ENCODE peak calls at places on chromosomes 7 and 10, in ten cellular contexts. One of them, this sample, is unnamed.

GRCh38 chr7:91550931-91551330 is 286.7 kb downstream of the FZD1 start:
- DNase-seq in GM12864: no peak
- DNase-seq in uterus: no peak
- DNase-seq in IMR-90: no peak
- DNase-seq in GM13977: no peak
- DNase-seq in suprapubic skin: no peak
- DNase-seq in A549: no peak
- DNase-seq in GM10248: no peak
- DNase-seq in psoas muscle: no peak
- DNase-seq in nephron progenitor cell: no peak
- DNase-seq in this sample: no peak

GRCh38 chr10:59177031-59177861 is 803 bp downstream of the PHYHIPL start:
- DNase-seq in GM10248: peak
- DNase-seq in uterus: peak
- DNase-seq in nephron progenitor cell: peak
- DNase-seq in IMR-90: peak
- DNase-seq in A549: peak
- DNase-seq in psoas muscle: peak
- DNase-seq in suprapubic skin: no peak
- DNase-seq in GM13977: peak
- DNase-seq in GM12864: no peak
- DNase-seq in this sample: peak

GRCh38 chr10:110820321-110820814 is 51.4 kb upstream of the PDCD4 start:
- DNase-seq in psoas muscle: peak
- DNase-seq in uterus: peak
- DNase-seq in GM10248: no peak
- DNase-seq in GM12864: no peak
- DNase-seq in A549: no peak
- DNase-seq in nephron progenitor cell: no peak
- DNase-seq in IMR-90: no peak
- DNase-seq in suprapubic skin: no peak
- DNase-seq in GM13977: no peak
- DNase-seq in this sample: no peak

GRCh38 chr10:43252166-43252784 is 14.6 kb downstream of the RASGEF1A start:
- DNase-seq in suprapubic skin: peak
- DNase-seq in nephron progenitor cell: peak
- DNase-seq in GM10248: no peak
- DNase-seq in uterus: no peak
- DNase-seq in psoas muscle: peak
- DNase-seq in A549: no peak
- DNase-seq in GM12864: no peak
- DNase-seq in IMR-90: no peak
- DNase-seq in GM13977: no peak
- DNase-seq in this sample: no peak

GRCh38 chr10:75398238-75398629 is 3.3 kb downstream of the ZNF503 start:
- DNase-seq in IMR-90: no peak
- DNase-seq in GM12864: no peak
- DNase-seq in nephron progenitor cell: no peak
- DNase-seq in GM10248: no peak
- DNase-seq in psoas muscle: no peak
- DNase-seq in A549: no peak
- DNase-seq in GM13977: no peak
- DNase-seq in suprapubic skin: no peak
- DNase-seq in uterus: no peak
- DNase-seq in this sample: no peak

GRCh38 chr7:91656486-91657237 is 223.8 kb downstream of the MTERF1 start:
- DNase-seq in GM12864: no peak
- DNase-seq in IMR-90: no peak
- DNase-seq in GM10248: no peak
- DNase-seq in suprapubic skin: peak
- DNase-seq in A549: no peak
- DNase-seq in nephron progenitor cell: no peak
- DNase-seq in uterus: no peak
- DNase-seq in GM13977: no peak
- DNase-seq in psoas muscle: no peak
- DNase-seq in this sample: no peak

GRCh38 chr10:17660921-17661320 is 17.0 kb downstream of the STAM start:
- DNase-seq in IMR-90: no peak
- DNase-seq in suprapubic skin: no peak
- DNase-seq in GM10248: no peak
- DNase-seq in uterus: no peak
- DNase-seq in GM12864: no peak
- DNase-seq in GM13977: no peak
- DNase-seq in psoas muscle: no peak
- DNase-seq in nephron progenitor cell: no peak
- DNase-seq in A549: no peak
- DNase-seq in this sample: no peak

GRCh38 chr7:151762501-151763245 is 114.2 kb downstream of the PRKAG2 start:
- DNase-seq in uterus: no peak
- DNase-seq in suprapubic skin: no peak
- DNase-seq in GM12864: no peak
- DNase-seq in IMR-90: no peak
- DNase-seq in A549: no peak
- DNase-seq in nephron progenitor cell: no peak
- DNase-seq in GM10248: no peak
- DNase-seq in psoas muscle: peak
- DNase-seq in GM13977: no peak
- DNase-seq in this sample: no peak

GRCh38 chr10:86100581-86101061 is 266.0 kb downstream of the GRID1 start:
- DNase-seq in nephron progenitor cell: no peak
- DNase-seq in psoas muscle: no peak
- DNase-seq in GM13977: peak
- DNase-seq in uterus: no peak
- DNase-seq in GM10248: peak
- DNase-seq in IMR-90: peak
- DNase-seq in GM12864: no peak
- DNase-seq in suprapubic skin: no peak
- DNase-seq in A549: peak
- DNase-seq in this sample: no peak

GRCh38 chr10:98556061-98556460 is 109.3 kb upstream of the HPS1 start:
- DNase-seq in A549: no peak
- DNase-seq in IMR-90: no peak
- DNase-seq in nephron progenitor cell: no peak
- DNase-seq in uterus: no peak
- DNase-seq in psoas muscle: no peak
- DNase-seq in GM10248: no peak
- DNase-seq in GM13977: no peak
- DNase-seq in GM12864: no peak
- DNase-seq in suprapubic skin: no peak
- DNase-seq in this sample: no peak

GRCh38 chr7:127578036-127578684 is 7.2 kb downstream of the GCC1 start:
- DNase-seq in GM12864: no peak
- DNase-seq in nephron progenitor cell: no peak
- DNase-seq in GM10248: no peak
- DNase-seq in A549: peak
- DNase-seq in uterus: peak
- DNase-seq in suprapubic skin: no peak
- DNase-seq in GM13977: no peak
- DNase-seq in IMR-90: peak
- DNase-seq in psoas muscle: no peak
- DNase-seq in this sample: no peak

GRCh38 chr7:138886501-138886917 is 88.5 kb upstream of the ATP6V0A4 start:
- DNase-seq in GM12864: peak
- DNase-seq in nephron progenitor cell: no peak
- DNase-seq in IMR-90: peak
- DNase-seq in GM13977: peak
- DNase-seq in GM10248: peak
- DNase-seq in uterus: no peak
- DNase-seq in A549: peak
- DNase-seq in psoas muscle: no peak
- DNase-seq in suprapubic skin: no peak
- DNase-seq in this sample: no peak

GRCh38 chr7:145036592-145037386 is 200.9 kb upstream of the TPK1 start:
- DNase-seq in nephron progenitor cell: peak
- DNase-seq in GM13977: peak
- DNase-seq in GM10248: peak
- DNase-seq in uterus: no peak
- DNase-seq in GM12864: peak
- DNase-seq in suprapubic skin: no peak
- DNase-seq in psoas muscle: no peak
- DNase-seq in A549: peak
- DNase-seq in IMR-90: peak
- DNase-seq in this sample: peak

GRCh38 chr10:97596101-97597055 is 6.9 kb downstream of the C10orf62 start:
- DNase-seq in nephron progenitor cell: no peak
- DNase-seq in psoas muscle: peak
- DNase-seq in GM10248: no peak
- DNase-seq in A549: peak
- DNase-seq in GM12864: no peak
- DNase-seq in suprapubic skin: no peak
- DNase-seq in uterus: peak
- DNase-seq in GM13977: no peak
- DNase-seq in IMR-90: peak
- DNase-seq in this sample: no peak

GRCh38 chr7:79453558-79454324 is at the start of gene MAGI2:
- DNase-seq in GM10248: peak
- DNase-seq in GM12864: no peak
- DNase-seq in nephron progenitor cell: peak
- DNase-seq in uterus: peak
- DNase-seq in psoas muscle: peak
- DNase-seq in suprapubic skin: peak
- DNase-seq in GM13977: peak
- DNase-seq in IMR-90: peak
- DNase-seq in A549: peak
- DNase-seq in this sample: peak

GRCh38 chr10:58017719-58018367 is 249.9 kb downstream of the IPMK start:
- DNase-seq in uterus: no peak
- DNase-seq in GM12864: no peak
- DNase-seq in nephron progenitor cell: no peak
- DNase-seq in suprapubic skin: no peak
- DNase-seq in GM13977: no peak
- DNase-seq in A549: peak
- DNase-seq in GM10248: no peak
- DNase-seq in psoas muscle: no peak
- DNase-seq in IMR-90: peak
- DNase-seq in this sample: no peak

DNA sequence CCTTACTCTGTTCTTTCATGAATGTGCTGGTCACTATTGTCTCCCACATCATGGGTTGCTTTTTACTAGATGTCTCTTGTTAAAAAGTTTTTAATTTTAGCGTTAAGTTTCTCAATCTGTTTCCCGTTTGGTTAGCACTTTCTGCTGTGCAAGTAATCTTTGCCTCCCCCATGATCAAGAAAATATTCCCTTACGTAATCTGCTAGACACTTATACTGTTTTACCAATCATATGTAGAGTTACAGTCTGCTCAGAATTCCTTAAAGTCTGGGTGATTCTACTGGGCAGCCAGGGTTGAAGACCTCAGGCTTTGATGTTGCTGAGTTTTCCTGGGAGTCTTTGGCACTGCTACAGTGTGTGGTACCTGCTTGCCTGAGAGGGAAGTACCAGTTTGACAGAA is 38.2 kb upstream of the RPA3 start:
- DNase-seq in GM10248: no peak
- DNase-seq in suprapubic skin: no peak
- DNase-seq in psoas muscle: no peak
- DNase-seq in GM12864: no peak
- DNase-seq in GM13977: no peak
- DNase-seq in IMR-90: no peak
- DNase-seq in nephron progenitor cell: no peak
- DNase-seq in uterus: no peak
- DNase-seq in A549: no peak
- DNase-seq in this sample: no peak
- TF ChIP-seq CTCF in GM10248: no peak
- TF ChIP-seq CTCF in suprapubic skin: no peak
- TF ChIP-seq CTCF in psoas muscle: no peak
- TF ChIP-seq CTCF in GM12864: no peak
- TF ChIP-seq CTCF in GM13977: no peak
- TF ChIP-seq CTCF in IMR-90: no peak
- TF ChIP-seq CTCF in nephron progenitor cell: no peak
- TF ChIP-seq CTCF in uterus: no peak
- TF ChIP-seq CTCF in A549: no peak
- TF ChIP-seq CTCF in this sample: no peak

DNA sequence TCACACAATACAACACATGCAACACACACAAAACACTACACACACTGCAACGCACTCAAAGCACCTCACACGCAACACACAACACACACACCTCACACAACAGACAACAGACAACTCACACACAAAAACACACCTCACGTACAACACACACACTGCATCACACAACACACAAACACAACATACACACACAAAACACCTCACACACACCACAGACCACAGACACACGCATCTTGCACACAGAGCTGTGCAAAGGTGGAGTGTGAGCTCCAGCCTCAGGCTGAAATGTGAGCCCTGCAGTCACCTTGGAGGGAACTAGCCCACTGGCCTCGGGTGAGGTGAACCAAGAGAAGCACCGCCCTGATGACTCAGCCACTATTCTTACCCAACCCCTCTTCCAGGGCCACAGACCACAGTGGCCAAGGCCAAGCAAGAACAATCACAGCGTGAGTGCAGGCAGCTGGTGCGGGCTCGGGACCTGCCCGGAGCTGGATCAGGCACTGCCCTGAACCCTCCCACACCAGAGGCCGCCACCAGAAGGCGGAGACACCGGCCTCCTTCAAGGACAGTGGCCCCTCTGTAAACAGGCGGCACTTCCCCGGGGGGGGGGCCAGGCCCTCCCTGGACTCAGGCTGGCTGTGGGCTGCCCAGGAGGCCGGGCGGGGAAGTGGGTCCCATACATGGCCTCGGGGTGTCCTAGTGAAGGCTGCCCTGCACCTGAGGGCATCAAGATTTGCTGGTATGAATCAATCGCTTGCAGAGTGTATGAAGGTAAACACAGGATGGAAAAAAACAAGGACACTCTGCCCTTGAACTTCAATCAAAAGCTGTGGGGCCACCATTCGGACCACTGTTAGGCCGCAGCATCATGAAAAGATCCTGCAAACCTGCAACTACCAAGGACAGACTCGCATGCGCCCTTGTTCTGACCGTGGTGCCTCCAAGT is 106.7 kb downstream of the TNS3 start:
- DNase-seq in GM13977: peak
- DNase-seq in GM10248: peak
- DNase-seq in psoas muscle: peak
- DNase-seq in IMR-90: peak
- DNase-seq in GM12864: peak
- DNase-seq in nephron progenitor cell: peak
- DNase-seq in uterus: peak
- DNase-seq in A549: peak
- DNase-seq in suprapubic skin: peak
- DNase-seq in this sample: no peak
- TF ChIP-seq CTCF in GM13977: no peak
- TF ChIP-seq CTCF in GM10248: peak
- TF ChIP-seq CTCF in psoas muscle: peak
- TF ChIP-seq CTCF in IMR-90: no peak
- TF ChIP-seq CTCF in GM12864: no peak
- TF ChIP-seq CTCF in nephron progenitor cell: no peak
- TF ChIP-seq CTCF in uterus: no peak
- TF ChIP-seq CTCF in A549: no peak
- TF ChIP-seq CTCF in suprapubic skin: no peak
- TF ChIP-seq CTCF in this sample: no peak

GRCh38 chr10:89419548-89419947 is 5.2 kb downstream of the IFIT5 start:
- DNase-seq in IMR-90: peak
- DNase-seq in A549: no peak
- DNase-seq in GM10248: no peak
- DNase-seq in GM12864: no peak
- DNase-seq in GM13977: peak
- DNase-seq in uterus: no peak
- DNase-seq in suprapubic skin: no peak
- DNase-seq in nephron progenitor cell: no peak
- DNase-seq in psoas muscle: no peak
- DNase-seq in this sample: no peak
- TF ChIP-seq CTCF in IMR-90: peak
- TF ChIP-seq CTCF in A549: no peak
- TF ChIP-seq CTCF in GM10248: no peak
- TF ChIP-seq CTCF in GM12864: peak
- TF ChIP-seq CTCF in GM13977: peak
- TF ChIP-seq CTCF in uterus: peak
- TF ChIP-seq CTCF in suprapubic skin: no peak
- TF ChIP-seq CTCF in nephron progenitor cell: peak
- TF ChIP-seq CTCF in psoas muscle: no peak
- TF ChIP-seq CTCF in this sample: peak

GRCh38 chr7:149292101-149292823 is 30.3 kb downstream of the ZNF783 start:
- DNase-seq in IMR-90: no peak
- DNase-seq in nephron progenitor cell: no peak
- DNase-seq in psoas muscle: no peak
- DNase-seq in uterus: no peak
- DNase-seq in GM13977: no peak
- DNase-seq in suprapubic skin: no peak
- DNase-seq in GM10248: no peak
- DNase-seq in GM12864: no peak
- DNase-seq in A549: no peak
- DNase-seq in this sample: no peak
- TF ChIP-seq CTCF in IMR-90: no peak
- TF ChIP-seq CTCF in nephron progenitor cell: no peak
- TF ChIP-seq CTCF in psoas muscle: no peak
- TF ChIP-seq CTCF in uterus: no peak
- TF ChIP-seq CTCF in GM13977: no peak
- TF ChIP-seq CTCF in suprapubic skin: no peak
- TF ChIP-seq CTCF in GM10248: no peak
- TF ChIP-seq CTCF in GM12864: no peak
- TF ChIP-seq CTCF in A549: no peak
- TF ChIP-seq CTCF in this sample: no peak